ENCODE peak calls at places on chromosomes 6 and 20, in six cellular contexts. One of them, this sample, is unnamed.

GRCh38 chr6:24495516-24495847 is 713 bp downstream of the ALDH5A1 start:
- DNase-seq in osteoblast: peak; percentile 86
- DNase-seq in body of pancreas: peak; percentile 77
- DNase-seq in breast epithelium: peak; percentile 31
- DNase-seq in HCT116: peak; percentile 0
- DNase-seq in transverse colon: peak; percentile 75
- DNase-seq in this sample: peak; percentile 65

GRCh38 chr20:50980851-50981713 is 22.5 kb downstream of the MOCS3 start:
- DNase-seq in osteoblast: no peak
- DNase-seq in body of pancreas: peak; percentile 54
- DNase-seq in breast epithelium: no peak
- DNase-seq in HCT116: peak; percentile 41
- DNase-seq in transverse colon: peak; percentile 55
- DNase-seq in this sample: peak; percentile 23

GRCh38 chr6:4489538-4489937 is 286.7 kb upstream of the CDYL start:
- DNase-seq in osteoblast: no peak
- DNase-seq in body of pancreas: no peak
- DNase-seq in breast epithelium: no peak
- DNase-seq in HCT116: no peak
- DNase-seq in transverse colon: no peak
- DNase-seq in this sample: no peak

GRCh38 chr20:17747431-17747846 is 47.7 kb downstream of the BANF2 start:
- DNase-seq in osteoblast: peak; percentile 96
- DNase-seq in body of pancreas: peak; percentile 49
- DNase-seq in breast epithelium: no peak
- DNase-seq in HCT116: peak; percentile 29
- DNase-seq in transverse colon: no peak
- DNase-seq in this sample: no peak

GRCh38 chr6:151689499-151690201 is 117.8 kb upstream of the ESR1 start:
- DNase-seq in osteoblast: no peak
- DNase-seq in body of pancreas: no peak
- DNase-seq in breast epithelium: no peak
- DNase-seq in HCT116: no peak
- DNase-seq in transverse colon: no peak
- DNase-seq in this sample: no peak

GRCh38 chr6:34671801-34672656 is 24.5 kb downstream of the ILRUN start:
- DNase-seq in osteoblast: peak; percentile 90
- DNase-seq in body of pancreas: no peak
- DNase-seq in breast epithelium: no peak
- DNase-seq in HCT116: no peak
- DNase-seq in transverse colon: peak; percentile 68
- DNase-seq in this sample: no peak

GRCh38 chr20:37075932-37076685 is 19.7 kb downstream of the RBL1 start:
- DNase-seq in osteoblast: no peak
- DNase-seq in body of pancreas: no peak
- DNase-seq in breast epithelium: no peak
- DNase-seq in HCT116: no peak
- DNase-seq in transverse colon: no peak
- DNase-seq in this sample: no peak

GRCh38 chr20:16944753-16945152 is 196.6 kb downstream of the OTOR start:
- DNase-seq in osteoblast: no peak
- DNase-seq in body of pancreas: no peak
- DNase-seq in breast epithelium: no peak
- DNase-seq in HCT116: no peak
- DNase-seq in transverse colon: no peak
- DNase-seq in this sample: no peak

GRCh38 chr6:90496617-90497016 is 90.3 kb downstream of the MAP3K7 start:
- DNase-seq in osteoblast: peak; percentile 25
- DNase-seq in body of pancreas: no peak
- DNase-seq in breast epithelium: no peak
- DNase-seq in HCT116: no peak
- DNase-seq in transverse colon: no peak
- DNase-seq in this sample: no peak

GRCh38 chr6:128981716-128982115 is 98.8 kb downstream of the LAMA2 start:
- DNase-seq in osteoblast: no peak
- DNase-seq in body of pancreas: no peak
- DNase-seq in breast epithelium: no peak
- DNase-seq in HCT116: no peak
- DNase-seq in transverse colon: no peak
- DNase-seq in this sample: no peak

GRCh38 chr20:44068780-44069191 is 118.2 kb downstream of the JPH2 start:
- DNase-seq in osteoblast: peak; percentile 53
- DNase-seq in body of pancreas: no peak
- DNase-seq in breast epithelium: peak; percentile 11
- DNase-seq in HCT116: no peak
- DNase-seq in transverse colon: no peak
- DNase-seq in this sample: no peak

GRCh38 chr20:62354031-62354808 is 12.9 kb downstream of the LAMA5 start:
- DNase-seq in osteoblast: no peak
- DNase-seq in body of pancreas: no peak
- DNase-seq in breast epithelium: no peak
- DNase-seq in HCT116: no peak
- DNase-seq in transverse colon: no peak
- DNase-seq in this sample: no peak

GRCh38 chr20:16539280-16539679 is 34.0 kb downstream of the KIF16B start:
- DNase-seq in osteoblast: no peak
- DNase-seq in body of pancreas: no peak
- DNase-seq in breast epithelium: no peak
- DNase-seq in HCT116: no peak
- DNase-seq in transverse colon: peak; percentile 21
- DNase-seq in this sample: no peak

GRCh38 chr6:35363293-35363750 is 21.0 kb downstream of the PPARD start:
- DNase-seq in osteoblast: peak; percentile 83
- DNase-seq in body of pancreas: no peak
- DNase-seq in breast epithelium: no peak
- DNase-seq in HCT116: no peak
- DNase-seq in transverse colon: no peak
- DNase-seq in this sample: peak; percentile 66

GRCh38 chr20:42441196-42441861 is 748.4 kb downstream of the PTPRT start:
- DNase-seq in osteoblast: no peak
- DNase-seq in body of pancreas: no peak
- DNase-seq in breast epithelium: no peak
- DNase-seq in HCT116: no peak
- DNase-seq in transverse colon: no peak
- DNase-seq in this sample: no peak

GRCh38 chr6:69735029-69735428 is 61.8 kb downstream of the LMBRD1 start:
- DNase-seq in osteoblast: no peak
- DNase-seq in body of pancreas: no peak
- DNase-seq in breast epithelium: no peak
- DNase-seq in HCT116: no peak
- DNase-seq in transverse colon: no peak
- DNase-seq in this sample: peak; percentile 25

GRCh38 chr20:53900380-53900999 is 169.9 kb downstream of the BCAS1 start:
- DNase-seq in osteoblast: peak; percentile 66
- DNase-seq in body of pancreas: no peak
- DNase-seq in breast epithelium: no peak
- DNase-seq in HCT116: no peak
- DNase-seq in transverse colon: no peak
- DNase-seq in this sample: no peak

GRCh38 chr6:31761343-31761742 is 1.1 kb upstream of the SAPCD1 start:
- DNase-seq in osteoblast: peak; percentile 46
- DNase-seq in body of pancreas: no peak
- DNase-seq in breast epithelium: no peak
- DNase-seq in HCT116: no peak
- DNase-seq in transverse colon: no peak
- DNase-seq in this sample: no peak

GRCh38 chr6:31762878-31763616 is 591 bp downstream of the SAPCD1 start:
- DNase-seq in osteoblast: peak; percentile 76
- DNase-seq in body of pancreas: no peak
- DNase-seq in breast epithelium: no peak
- DNase-seq in HCT116: no peak
- DNase-seq in transverse colon: no peak
- DNase-seq in this sample: no peak

GRCh38 chr6:31758281-31758680 is 4.2 kb upstream of the SAPCD1 start:
- DNase-seq in osteoblast: no peak
- DNase-seq in body of pancreas: no peak
- DNase-seq in breast epithelium: no peak
- DNase-seq in HCT116: no peak
- DNase-seq in transverse colon: no peak
- DNase-seq in this sample: no peak

GRCh38 chr6:31762356-31762755 is at the start of gene SAPCD1:
- DNase-seq in osteoblast: peak; percentile 1
- DNase-seq in body of pancreas: no peak
- DNase-seq in breast epithelium: no peak
- DNase-seq in HCT116: no peak
- DNase-seq in transverse colon: no peak
- DNase-seq in this sample: no peak

DNA sequence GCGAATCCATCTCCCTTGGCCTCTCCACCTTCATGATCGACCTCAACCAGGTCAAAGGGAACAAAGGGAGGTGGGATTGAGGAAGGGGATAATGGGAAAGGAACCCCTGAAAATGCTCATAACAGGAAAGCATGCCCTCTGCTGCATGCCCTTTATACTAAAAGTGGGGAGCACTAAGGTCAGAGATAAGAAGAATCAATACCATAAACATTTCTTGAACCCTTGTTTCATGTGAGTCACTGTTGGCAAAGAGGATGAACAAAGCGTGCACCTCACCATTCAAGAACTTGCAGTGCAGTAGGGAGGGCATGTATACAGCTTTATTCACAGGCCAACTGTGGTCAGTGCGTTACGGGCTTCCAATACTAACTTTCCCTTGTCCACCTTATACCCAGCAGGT is 1.7 kb upstream of the SAPCD1 start:
- DNase-seq in osteoblast: peak; percentile 18
- DNase-seq in body of pancreas: no peak
- DNase-seq in breast epithelium: no peak
- DNase-seq in HCT116: no peak
- DNase-seq in transverse colon: no peak
- DNase-seq in this sample: no peak
- H3K4me1 ChIP-seq in osteoblast: no peaks in the 10 kb centered on the region
- H3K4me1 ChIP-seq in body of pancreas: no peaks in the 10 kb centered on the region
- H3K4me1 ChIP-seq in breast epithelium: no peaks in the 10 kb centered on the region
- H3K4me1 ChIP-seq in HCT116: peaks cover 7% of the 10 kb centered on the region
- H3K4me1 ChIP-seq in transverse colon: peaks cover under 1% of the 10 kb centered on the region
- H3K4me1 ChIP-seq in this sample: no peaks in the 10 kb centered on the region

DNA sequence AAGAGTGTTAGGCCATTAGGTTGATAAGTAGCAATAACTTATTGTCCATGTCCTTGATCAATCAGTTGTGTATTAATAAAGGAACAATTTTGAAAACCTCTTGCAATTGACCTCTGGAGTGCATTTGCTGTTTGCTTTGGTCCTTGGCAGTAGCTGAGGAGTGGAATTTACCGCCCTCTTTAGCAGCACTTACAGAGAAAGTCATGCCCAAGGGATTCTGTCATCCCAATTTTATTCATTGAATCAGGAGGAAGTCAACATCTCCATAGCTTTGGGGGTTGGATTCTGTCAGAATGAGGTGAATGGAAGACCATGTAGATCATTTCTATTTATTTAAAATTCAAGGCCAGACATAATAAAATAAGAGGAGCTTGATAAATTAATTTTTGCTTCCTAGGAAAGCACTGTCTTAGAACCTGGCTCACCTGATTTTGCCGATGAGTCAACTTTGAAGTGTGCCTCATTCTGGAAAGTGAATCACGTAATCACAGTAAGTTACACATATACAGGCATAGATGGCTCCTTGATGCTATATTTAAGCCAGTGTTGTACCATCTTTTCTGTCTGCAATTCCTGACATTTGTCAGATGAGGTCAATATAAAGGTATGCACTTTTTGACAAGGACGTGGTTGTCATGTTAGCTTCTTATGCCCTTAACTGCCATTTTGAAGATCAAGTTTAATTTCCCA is 128.7 kb upstream of the MLIP start:
- DNase-seq in osteoblast: no peak
- DNase-seq in body of pancreas: no peak
- DNase-seq in breast epithelium: no peak
- DNase-seq in HCT116: no peak
- DNase-seq in transverse colon: no peak
- DNase-seq in this sample: no peak
- H3K27ac ChIP-seq in osteoblast: peak overlapping the region; percentile 84
- H3K27ac ChIP-seq in body of pancreas: no peak overlapping the region
- H3K27ac ChIP-seq in breast epithelium: no peak overlapping the region
- H3K27ac ChIP-seq in HCT116: no peak overlapping the region
- H3K27ac ChIP-seq in transverse colon: no peak overlapping the region
- H3K27ac ChIP-seq in this sample: no peak overlapping the region

DNA sequence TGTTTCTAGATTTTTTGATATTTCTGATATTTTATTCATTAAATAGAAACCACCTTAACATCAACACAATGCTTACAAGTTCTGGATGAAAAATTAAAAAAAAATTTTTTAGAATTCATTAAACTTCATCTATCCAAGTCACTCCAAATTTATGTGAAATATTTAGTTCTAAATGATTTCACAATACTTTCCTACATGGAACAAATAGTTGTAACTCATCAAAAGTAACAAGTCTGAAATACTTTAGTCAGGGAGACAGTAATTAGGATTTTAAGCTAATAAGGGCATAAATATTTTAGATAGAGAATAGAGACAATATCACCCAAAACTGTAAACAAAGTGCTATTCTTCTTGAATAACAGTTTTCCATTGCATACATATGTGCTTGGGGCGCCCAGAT is 147.8 kb downstream of the HIVEP2 start:
- DNase-seq in osteoblast: no peak
- DNase-seq in body of pancreas: no peak
- DNase-seq in breast epithelium: no peak
- DNase-seq in HCT116: no peak
- DNase-seq in transverse colon: no peak
- DNase-seq in this sample: no peak
- TF ChIP-seq CTCF in osteoblast: no peak
- TF ChIP-seq CTCF in body of pancreas: no peak
- TF ChIP-seq CTCF in breast epithelium: no peak
- TF ChIP-seq CTCF in HCT116: no peak
- TF ChIP-seq CTCF in transverse colon: no peak
- TF ChIP-seq CTCF in this sample: no peak

GRCh38 chr6:162019311-162019710 is 708.3 kb downstream of the PRKN start:
- DNase-seq in osteoblast: peak; percentile 71
- DNase-seq in body of pancreas: no peak
- DNase-seq in breast epithelium: no peak
- DNase-seq in HCT116: no peak
- DNase-seq in transverse colon: no peak
- DNase-seq in this sample: no peak

GRCh38 chr6:162017551-162017950 is 710.0 kb downstream of the PRKN start:
- DNase-seq in osteoblast: no peak
- DNase-seq in body of pancreas: no peak
- DNase-seq in breast epithelium: no peak
- DNase-seq in HCT116: no peak
- DNase-seq in transverse colon: no peak
- DNase-seq in this sample: no peak

DNA sequence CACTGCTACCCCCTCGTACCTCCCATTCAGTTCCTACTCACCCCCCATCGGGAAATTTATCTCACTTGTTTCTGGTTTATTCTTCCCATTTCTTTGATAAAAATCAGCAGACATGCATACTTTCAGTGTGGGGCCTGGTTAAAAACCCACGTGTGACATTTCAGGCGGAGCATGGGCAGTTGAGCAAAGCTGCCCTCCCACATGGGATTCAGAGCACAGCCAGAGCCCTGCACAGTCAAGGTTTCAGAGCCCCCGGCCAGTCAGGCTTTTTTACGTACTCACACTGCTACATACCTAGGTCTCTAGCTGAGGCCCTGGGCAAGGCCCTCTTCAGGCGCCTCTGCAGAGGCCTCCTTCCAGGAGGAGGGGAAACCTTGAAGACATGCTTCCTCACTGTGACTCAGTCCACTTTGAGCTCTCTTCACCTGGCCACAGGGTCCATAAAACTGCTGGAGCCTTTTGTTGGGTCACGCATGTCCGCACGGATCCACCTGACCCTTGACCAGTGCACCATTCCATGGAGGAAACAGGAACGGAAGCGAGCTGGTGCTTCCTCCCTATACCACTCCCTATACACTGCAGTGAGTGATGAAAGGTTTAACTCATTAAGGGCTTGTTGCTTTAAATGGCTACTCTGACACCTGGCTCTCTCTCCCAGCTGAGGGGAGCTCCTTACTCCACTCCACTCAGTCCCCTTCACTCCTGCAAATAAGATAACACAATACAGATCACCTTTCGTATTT is 713.3 kb downstream of the PRKN start:
- DNase-seq in osteoblast: no peak
- DNase-seq in body of pancreas: no peak
- DNase-seq in breast epithelium: no peak
- DNase-seq in HCT116: no peak
- DNase-seq in transverse colon: no peak
- DNase-seq in this sample: no peak
- H3K4me1 ChIP-seq in osteoblast: no peaks in the 10 kb centered on the region
- H3K4me1 ChIP-seq in body of pancreas: no peaks in the 10 kb centered on the region
- H3K4me1 ChIP-seq in breast epithelium: no peaks in the 10 kb centered on the region
- H3K4me1 ChIP-seq in HCT116: no peaks in the 10 kb centered on the region
- H3K4me1 ChIP-seq in transverse colon: no peaks in the 10 kb centered on the region
- H3K4me1 ChIP-seq in this sample: no peaks in the 10 kb centered on the region

This sample was measured in gastrocnemius medialis.